ENCODE peak calls at places on chromosomes 5 and 9, in nine cellular contexts. W, U, R, I, O, S, H, F and Q are unnamed samples.

GRCh38 chr9:78697653-78698052 is 400.7 kb downstream of the PSAT1 start:
- DNase-seq in H (no peak), W (no peak), I (no peak), R (no peak), S (no peak), O (no peak), F (no peak), U (no peak), Q (no peak)

GRCh38 chr5:131212471-131213021 is 41.8 kb downstream of the LYRM7 start:
- DNase-seq in U (no peak), O (no peak), F (no peak), S (no peak), I (no peak), H (no peak), W (no peak), R (no peak), Q (no peak)

GRCh38 chr5:133873936-133874585 is 94.4 kb downstream of the C5orf15 start:
- DNase-seq in H (no peak), S (no peak), R (no peak), U (peak; percentile 29), O (no peak), I (no peak), W (no peak), F (no peak), Q (no peak)

GRCh38 chr9:108687360-108687981 is 168.3 kb downstream of the ACTL7B start:
- DNase-seq in U (peak; percentile 16), I (no peak), F (no peak), H (no peak), S (no peak), R (no peak), W (no peak), O (no peak), Q (no peak)

GRCh38 chr5:32231929-32232328 is 57.8 kb upstream of the GOLPH3 start:
- DNase-seq in I (no peak), W (no peak), O (no peak), F (peak; percentile 80), U (no peak), H (no peak), S (no peak), R (no peak), Q (no peak)

GRCh38 chr5:119131530-119132313 is 60.8 kb downstream of the DMXL1 start:
- DNase-seq in R (no peak), F (no peak), U (peak; percentile 19), O (no peak), W (peak; percentile 22), S (no peak), H (no peak), I (no peak), Q (no peak)

GRCh38 chr5:169265888-169266287 is 35.1 kb downstream of the SLIT3 start:
- DNase-seq in S (no peak), R (no peak), I (no peak), W (no peak), F (no peak), H (no peak), U (peak; percentile 2), O (no peak), Q (no peak)

GRCh38 chr5:34699155-34700077 is 43.3 kb downstream of the RAI14 start:
- DNase-seq in S (no peak), W (peak; percentile 66), R (no peak), U (no peak), I (no peak), F (no peak), H (peak; percentile 68), O (no peak), Q (no peak)

GRCh38 chr9:110351009-110351467 is 13.4 kb upstream of the TXNDC8 start:
- DNase-seq in F (no peak), I (no peak), O (no peak), W (peak; percentile 42), U (peak; percentile 80), S (no peak), R (no peak), H (no peak), Q (no peak)

GRCh38 chr9:87595605-87596004 is 97.9 kb downstream of the DAPK1 start:
- DNase-seq in S (no peak), O (no peak), U (no peak), F (no peak), W (no peak), R (no peak), I (peak; percentile 44), H (peak; percentile 56), Q (no peak)

GRCh38 chr5:956941-957729 is 51.5 kb upstream of the NKD2 start:
- DNase-seq in S (peak; percentile 17), R (no peak), I (no peak), W (no peak), U (peak; percentile 90), H (peak; percentile 34), F (no peak), O (no peak), Q (peak; percentile 16)

GRCh38 chr5:957730-958485 is 50.7 kb upstream of the NKD2 start:
- DNase-seq in S (no peak), O (no peak), R (no peak), I (no peak), F (no peak), H (no peak), W (no peak), U (peak; percentile 9), Q (no peak)

GRCh38 chr5:958701-959571 is 49.7 kb upstream of the NKD2 start:
- DNase-seq in R (no peak), F (peak; percentile 70), H (peak; percentile 32), I (no peak), S (no peak), O (no peak), U (peak; percentile 54), W (peak; percentile 9), Q (no peak)

GRCh38 chr5:953535-954449 is 54.8 kb upstream of the NKD2 start:
- DNase-seq in S (no peak), W (no peak), U (no peak), R (no peak), O (no peak), F (peak; percentile 59), H (no peak), I (no peak), Q (no peak)

GRCh38 chr5:956178-956761 is 52.3 kb upstream of the NKD2 start:
- DNase-seq in W (no peak), I (no peak), R (no peak), H (no peak), S (no peak), O (no peak), F (peak; percentile 68), U (no peak), Q (no peak)
- H3K27ac ChIP-seq in W (peak overlapping the region; percentile 52), I (no peak overlapping the region), R (peak overlapping the region; percentile 68), H (no peak overlapping the region), S (no peak overlapping the region), O (no peak overlapping the region), F (peak overlapping the region; percentile 51), U (peak overlapping the region; percentile 90), Q (no peak overlapping the region)

GRCh38 chr5:159975462-159976019 is 33.4 kb upstream of the TTC1 start:
- DNase-seq in H (no peak), I (no peak), F (no peak), U (peak; percentile 97), R (no peak), S (no peak), O (no peak), W (peak; percentile 2), Q (no peak)
- H3K27ac ChIP-seq in H (no peak overlapping the region), I (no peak overlapping the region), F (no peak overlapping the region), U (peak overlapping the region; percentile 77), R (no peak overlapping the region), S (no peak overlapping the region), O (no peak overlapping the region), W (no peak overlapping the region), Q (no peak overlapping the region)

DNA sequence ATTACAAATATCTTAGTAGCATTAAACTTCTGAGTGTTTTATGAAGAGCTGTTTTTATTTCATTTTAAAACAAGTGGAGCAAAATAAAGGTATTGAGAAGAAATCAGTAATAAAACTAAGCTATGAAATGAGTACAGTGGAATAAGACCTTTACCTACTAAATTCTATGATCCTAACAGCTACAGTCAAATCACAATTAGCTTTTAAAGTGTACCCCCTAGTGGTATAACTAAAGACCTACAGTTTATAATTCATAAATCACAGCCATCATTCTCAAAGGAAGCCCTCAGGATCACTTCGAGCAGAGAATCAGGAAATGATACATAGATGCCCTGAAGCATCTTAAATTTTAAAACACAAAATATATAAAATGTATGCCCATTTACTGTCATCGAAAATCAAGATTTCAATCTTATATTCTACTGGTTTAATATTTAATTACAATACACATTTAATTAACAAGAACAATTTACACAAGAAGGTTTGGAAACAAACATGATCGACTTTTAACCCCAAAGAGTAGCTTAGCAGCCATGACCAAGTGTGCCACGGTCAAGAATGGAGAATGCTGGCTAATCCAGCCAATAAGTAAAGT is 12.3 kb downstream of the CCNH start:
- DNase-seq in H (no peak), O (no peak), I (no peak), U (peak; percentile 61), W (peak; percentile 50), S (peak; percentile 45), F (no peak), R (no peak), Q (no peak)
- H3K27ac ChIP-seq in H (no peak overlapping the region), O (no peak overlapping the region), I (no peak overlapping the region), U (no peak overlapping the region), W (peak overlapping the region; percentile 27), S (no peak overlapping the region), F (peak overlapping the region; percentile 24), R (no peak overlapping the region), Q (no peak overlapping the region)

GRCh38 chr9:35828716-35829083 is at the start of gene FAM221B:
- DNase-seq in R (no peak), H (peak; percentile 86), U (no peak), O (peak; percentile 14), I (peak; percentile 77), S (no peak), W (no peak), F (peak; percentile 89), Q (no peak)

GRCh38 chr9:35827486-35827885 is 1.0 kb downstream of the FAM221B start:
- DNase-seq in F (no peak), O (no peak), S (no peak), R (no peak), H (no peak), W (no peak), U (peak; percentile 71), I (no peak), Q (no peak)

GRCh38 chr9:35829764-35830096 is 702 bp downstream of the TMEM8B start:
- DNase-seq in U (no peak), S (no peak), I (no peak), F (no peak), O (no peak), H (no peak), R (no peak), W (no peak), Q (no peak)

GRCh38 chr9:35831040-35831439 is 2.0 kb downstream of the TMEM8B start:
- DNase-seq in R (no peak), F (no peak), U (no peak), H (no peak), O (no peak), I (no peak), S (no peak), W (no peak), Q (no peak)

DNA sequence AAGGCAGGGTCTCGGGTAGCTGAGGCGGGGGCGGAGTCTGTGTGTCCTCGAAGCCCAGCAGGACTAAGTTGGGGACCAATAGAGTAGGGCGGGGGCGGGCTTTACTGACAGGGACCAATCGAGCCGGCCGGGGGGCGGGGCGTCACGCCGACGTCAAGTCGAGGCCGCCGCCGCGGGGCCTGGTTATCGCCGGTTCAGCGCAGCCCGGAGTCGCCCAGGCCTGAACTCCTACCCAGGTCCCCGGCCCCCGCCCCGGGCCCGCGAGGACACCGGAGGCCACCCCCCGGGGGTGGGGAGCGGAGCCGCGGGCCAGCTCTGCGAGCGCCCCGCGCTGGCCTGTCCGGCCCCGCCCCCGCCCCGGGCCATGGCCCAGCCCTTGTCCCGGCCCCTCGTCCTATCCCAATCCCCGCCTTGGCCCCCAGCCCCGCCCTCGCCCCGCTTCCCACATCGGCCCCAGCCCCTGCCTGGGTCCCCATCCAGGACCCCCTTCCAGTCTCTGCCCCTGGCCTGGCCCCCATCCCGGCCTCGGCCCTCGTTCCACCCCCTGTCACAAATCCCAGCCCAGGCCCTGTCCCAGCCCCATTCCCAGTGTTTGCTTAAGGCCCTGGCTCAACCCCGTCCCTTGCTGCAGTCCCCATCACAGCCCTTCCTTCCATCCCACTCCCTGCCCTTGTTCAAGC is at the start of gene TMEM8B:
- DNase-seq in O (peak; percentile 91), I (peak; percentile 94), R (peak; percentile 89), F (peak; percentile 97), W (peak; percentile 93), S (peak; percentile 86), H (peak; percentile 97), U (peak; percentile 83), Q (peak; percentile 94)
- H3K27ac ChIP-seq in O (peak within 1 kb of the TSS; percentile 47), I (peak within 1 kb of the TSS; percentile 93), R (peak within 1 kb of the TSS; percentile 99), F (peak within 1 kb of the TSS; percentile 92), W (peak within 1 kb of the TSS; percentile 82), S (peak within 1 kb of the TSS; percentile 64), H (no peak within 1 kb of the TSS), U (peak within 1 kb of the TSS; percentile 85), Q (peak within 1 kb of the TSS; percentile 71)